ENCODE peak calls at places on chromosome 18, in nine cellular contexts. L, M, P, R, H, N, X, U and A are unnamed samples.

GRCh38 chr18:63237486-63237885 is 82.1 kb downstream of the BCL2 start:
- DNase-seq in L (no peak), X (no peak), R (no peak), U (no peak), M (no peak), N (no peak), P (no peak), H (no peak), A (no peak)

GRCh38 chr18:42801706-42802105 is 313.8 kb downstream of the RIT2 start:
- DNase-seq in P (no peak), H (no peak), X (no peak), U (no peak), L (peak; percentile 18), R (no peak), M (no peak), N (no peak), A (no peak)

GRCh38 chr18:33154049-33154448 is 286.5 kb downstream of the CCDC178 start:
- DNase-seq in R (no peak), L (no peak), M (no peak), P (no peak), N (no peak), U (no peak), H (no peak), X (no peak), A (no peak)

GRCh38 chr18:55663891-55664290 is 75.9 kb upstream of the TCF4 start:
- DNase-seq in X (no peak), P (no peak), H (no peak), R (no peak), L (no peak), U (no peak), N (no peak), M (no peak), A (no peak)

GRCh38 chr18:77007251-77007650 is 125.3 kb downstream of the MBP start:
- DNase-seq in N (no peak), U (no peak), L (no peak), X (no peak), M (no peak), P (no peak), R (no peak), H (no peak), A (no peak)

GRCh38 chr18:72543362-72544055 is 633 bp downstream of the CBLN2 start:
- DNase-seq in X (no peak), P (no peak), R (no peak), M (no peak), U (no peak), H (no peak), N (peak; percentile 2), L (no peak), A (no peak)

GRCh38 chr18:5970032-5970431 is 74.7 kb upstream of the TMEM200C start:
- DNase-seq in R (no peak), N (no peak), P (no peak), M (no peak), H (no peak), X (no peak), L (no peak), U (no peak), A (no peak)

GRCh38 chr18:3217930-3218647 is 1.7 kb downstream of the MYOM1 start:
- DNase-seq in L (peak; percentile 20), N (no peak), P (no peak), H (peak; percentile 10), R (no peak), M (no peak), U (no peak), X (peak; percentile 42), A (no peak)

GRCh38 chr18:63881851-63882250 is 5.7 kb upstream of the SERPINB2 start:
- DNase-seq in R (no peak), M (no peak), P (no peak), H (no peak), L (no peak), X (peak; percentile 59), N (no peak), U (no peak), A (no peak)

GRCh38 chr18:12376034-12376717 is 851 bp downstream of the AFG3L2 start:
- DNase-seq in H (peak; percentile 45), N (peak; percentile 15), R (no peak), P (no peak), M (no peak), L (peak; percentile 18), U (no peak), X (peak; percentile 23), A (peak; percentile 73)

GRCh38 chr18:45255142-45255890 is 360.0 kb upstream of the SLC14A2 start:
- DNase-seq in H (no peak), R (no peak), X (peak; percentile 89), N (no peak), U (no peak), L (peak; percentile 91), M (no peak), P (peak; percentile 31), A (no peak)

GRCh38 chr18:23133860-23134779 is 1.2 kb upstream of the CABLES1 start:
- DNase-seq in L (no peak), H (peak; percentile 58), X (peak; percentile 25), R (no peak), M (no peak), N (peak; percentile 59), U (no peak), P (no peak), A (no peak)